ENCODE peak calls at places on chromosome 3, in four cellular contexts. H, L, J and A are unnamed samples.

GRCh38 chr3:124092811-124093210 is 100.9 kb upstream of the ROPN1 start:
- DNase-seq in H (no peak), L (no peak), J (no peak), A (no peak)

GRCh38 chr3:107208100-107208499 is 169.1 kb upstream of the CCDC54 start:
- DNase-seq in H (no peak), L (no peak), J (no peak), A (no peak)

GRCh38 chr3:194379651-194380050 is 10.1 kb upstream of the LRRC15 start:
- DNase-seq in H (no peak), L (no peak), J (no peak), A (no peak)

GRCh38 chr3:154779571-154779970 is 300.5 kb upstream of the MME start:
- DNase-seq in H (no peak), L (no peak), J (no peak), A (no peak)

GRCh38 chr3:72379500-72380187 is 468.6 kb downstream of the SHQ1 start:
- DNase-seq in H (no peak), L (no peak), J (no peak), A (no peak)

GRCh38 chr3:124800511-124801374 is 70.5 kb downstream of the UMPS start:
- DNase-seq in H (no peak), L (no peak), J (no peak), A (no peak)

GRCh38 chr3:32948625-32949445 is 2.6 kb upstream of the CCR4 start:
- DNase-seq in H (no peak), L (no peak), J (no peak), A (no peak)

GRCh38 chr3:120496278-120496975 is 45.6 kb upstream of the FSTL1 start:
- DNase-seq in H (no peak), L (no peak), J (no peak), A (no peak)

GRCh38 chr3:72746412-72747411 is 101.5 kb downstream of the SHQ1 start:
- DNase-seq in H (no peak), L (no peak), J (no peak), A (no peak)

GRCh38 chr3:195147649-195148121 is 123.3 kb downstream of the XXYLT1 start:
- DNase-seq in H (peak; percentile 95), L (no peak), J (peak; percentile 81), A (no peak)

GRCh38 chr3:71926242-71926560 is 141.3 kb upstream of the PROK2 start:
- DNase-seq in H (peak; percentile 69), L (peak; percentile 33), J (peak; percentile 35), A (no peak)

DNA sequence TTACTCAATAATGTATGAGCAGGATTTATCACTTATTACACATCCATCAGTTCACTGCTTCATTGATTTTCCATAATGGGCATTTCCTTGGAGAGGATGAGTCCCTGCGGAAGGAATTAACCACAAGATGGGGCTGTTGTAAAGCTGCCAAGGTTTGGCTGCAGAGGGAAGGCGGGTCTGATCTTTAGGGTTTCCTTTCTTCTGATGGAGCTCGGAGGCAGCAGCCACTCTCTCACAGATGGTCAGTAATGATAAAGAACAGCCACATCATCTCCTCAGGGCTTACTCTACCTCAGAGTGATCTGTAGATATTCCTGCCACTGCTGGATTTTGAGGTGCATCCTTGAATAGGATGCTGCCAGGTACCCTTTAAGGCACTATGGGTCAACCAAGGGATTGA is 115.2 kb downstream of the USP13 start:
- DNase-seq in H (no peak), L (no peak), J (no peak), A (no peak)
- TF ChIP-seq CTCF in H (no peak), L (no peak), J (peak; percentile 38), A (peak; percentile 77)

DNA sequence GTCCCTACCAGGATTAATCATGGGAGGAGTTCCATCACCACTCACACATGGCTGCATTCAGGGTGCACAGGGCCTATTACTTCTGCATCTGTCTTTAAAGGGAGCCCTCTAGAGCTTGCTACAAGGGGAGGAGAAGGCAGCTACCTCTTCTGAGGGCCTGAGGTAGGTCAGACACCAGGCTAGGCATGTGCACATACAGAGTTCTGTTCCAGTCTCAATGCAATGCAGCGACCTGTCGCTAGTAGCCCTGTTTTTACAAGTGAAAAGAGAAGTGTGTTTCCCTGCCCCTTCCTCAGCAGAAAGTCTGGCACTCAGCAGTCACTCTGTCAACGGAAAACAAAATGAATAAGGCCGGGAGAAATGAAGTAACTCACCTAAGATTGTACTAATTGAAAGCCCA is 102.7 kb downstream of the ROBO2 start:
- DNase-seq in H (no peak), L (no peak), J (no peak), A (no peak)
- TF ChIP-seq CTCF in H (no peak), L (no peak), J (no peak), A (no peak)

GRCh38 chr3:126995926-126996512 is 13.1 kb downstream of the PLXNA1 start:
- DNase-seq in H (no peak), L (no peak), J (no peak), A (no peak)
- TF ChIP-seq CTCF in H (peak; percentile 16), L (no peak), J (peak; percentile 29), A (peak; percentile 41)

GRCh38 chr3:67109651-67110204 is 111.6 kb downstream of the KBTBD8 start:
- DNase-seq in H (peak; percentile 30), L (no peak), J (peak; percentile 6), A (no peak)
- TF ChIP-seq CTCF in H (peak; percentile 52), L (no peak), J (peak; percentile 49), A (peak; percentile 86)

GRCh38 chr3:196422976-196423781 is 9.0 kb downstream of the UBXN7 start:
- DNase-seq in H (peak; percentile 16), L (no peak), J (no peak), A (no peak)

GRCh38 chr3:196414469-196414868 is 17.8 kb downstream of the UBXN7 start:
- DNase-seq in H (no peak), L (no peak), J (peak; percentile 37), A (no peak)

DNA sequence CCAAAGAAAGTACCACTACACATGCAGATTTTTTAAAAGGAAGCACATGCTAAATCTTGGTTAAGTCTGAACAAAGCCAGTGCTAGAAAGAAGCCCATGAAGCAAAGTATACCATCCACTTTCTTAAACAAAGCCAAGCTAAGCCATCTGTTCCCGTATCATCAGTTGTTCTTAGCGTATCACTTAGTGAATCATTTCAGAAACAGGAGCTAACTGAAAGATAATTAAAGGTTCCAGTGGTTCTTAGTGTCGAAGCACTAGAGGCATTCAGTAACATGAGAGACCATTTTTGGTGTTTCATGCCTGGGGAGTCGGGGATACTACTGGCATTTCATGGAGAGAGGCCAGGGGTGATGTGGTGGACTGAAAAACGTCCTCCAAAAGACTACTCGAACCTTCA is 12.8 kb downstream of the UBXN7 start:
- DNase-seq in H (no peak), L (no peak), J (no peak), A (no peak)
- TF ChIP-seq CTCF in H (no peak), L (no peak), J (no peak), A (no peak)

GRCh38 chr3:52301042-52301441 is 13.4 kb downstream of the GLYCTK start:
- DNase-seq in H (no peak), L (no peak), J (no peak), A (no peak)

GRCh38 chr3:52298147-52299098 is 10.8 kb downstream of the GLYCTK start:
- DNase-seq in H (no peak), L (no peak), J (no peak), A (no peak)

GRCh38 chr3:52297242-52298146 is 9.9 kb downstream of the GLYCTK start:
- DNase-seq in H (no peak), L (no peak), J (no peak), A (no peak)

GRCh38 chr3:52299247-52299657 is 11.6 kb downstream of the GLYCTK start:
- DNase-seq in H (no peak), L (no peak), J (no peak), A (no peak)

GRCh38 chr3:52299815-52300611 is 12.4 kb downstream of the GLYCTK start:
- DNase-seq in H (no peak), L (peak; percentile 40), J (peak; percentile 63), A (no peak)
- TF ChIP-seq CTCF in H (no peak), L (no peak), J (no peak), A (peak; percentile 65)

DNA sequence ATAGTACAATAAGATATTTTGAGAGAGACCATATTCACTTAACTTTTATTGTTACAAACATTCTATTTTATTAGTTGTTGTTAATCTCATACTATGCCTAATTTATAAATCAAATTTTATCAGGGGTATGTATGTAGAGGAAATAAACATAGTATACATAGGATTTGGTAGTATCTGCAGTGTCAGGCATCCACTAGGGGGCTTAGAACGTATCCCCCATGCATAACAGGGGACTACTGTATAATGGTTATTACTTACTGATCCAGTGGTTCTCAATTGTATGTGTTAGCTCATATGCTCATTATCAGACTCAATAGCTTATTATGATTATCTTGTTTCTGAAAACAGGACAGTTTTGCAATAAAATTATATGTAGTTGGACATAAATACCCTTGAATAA is 27.6 kb downstream of the CMC1 start:
- DNase-seq in H (no peak), L (no peak), J (no peak), A (no peak)
- TF ChIP-seq CTCF in H (peak; percentile 13), L (no peak), J (no peak), A (peak; percentile 40)